ENCODE peak calls at places on chromosome 13, in four cellular contexts. One of them, this sample, is unnamed.

GRCh38 chr13:109773276-109773675 is 13.1 kb downstream of the IRS2 start:
- DNase-seq in H9: no peak
- DNase-seq in PC-9: peak; percentile 85
- DNase-seq in colonic mucosa: no peak
- DNase-seq in this sample: peak; percentile 67

GRCh38 chr13:44040754-44041100 is 161.0 kb downstream of the LACC1 start:
- DNase-seq in H9: no peak
- DNase-seq in PC-9: no peak
- DNase-seq in colonic mucosa: no peak
- DNase-seq in this sample: no peak

GRCh38 chr13:44972956-44973581 is 16.2 kb downstream of the NUFIP1 start:
- DNase-seq in H9: no peak
- DNase-seq in PC-9: no peak
- DNase-seq in colonic mucosa: no peak
- DNase-seq in this sample: peak; percentile 53

GRCh38 chr13:44231786-44232516 is 141.7 kb upstream of the SERP2 start:
- DNase-seq in H9: peak; percentile 89
- DNase-seq in PC-9: peak; percentile 98
- DNase-seq in colonic mucosa: peak; percentile 86
- DNase-seq in this sample: peak; percentile 99

GRCh38 chr13:46051958-46052313 is 610 bp downstream of the ZC3H13 start:
- DNase-seq in H9: no peak
- DNase-seq in PC-9: no peak
- DNase-seq in colonic mucosa: no peak
- DNase-seq in this sample: no peak

GRCh38 chr13:44713793-44714469 is 137.8 kb upstream of the TSC22D1 start:
- DNase-seq in H9: peak; percentile 45
- DNase-seq in PC-9: peak; percentile 93
- DNase-seq in colonic mucosa: no peak
- DNase-seq in this sample: peak; percentile 88

GRCh38 chr13:98454389-98454881 is 122.5 kb downstream of the STK24 start:
- DNase-seq in H9: no peak
- DNase-seq in PC-9: no peak
- DNase-seq in colonic mucosa: no peak
- DNase-seq in this sample: peak; percentile 64

GRCh38 chr13:97535619-97536018 is 101.7 kb downstream of the RAP2A start:
- DNase-seq in H9: no peak
- DNase-seq in PC-9: peak; percentile 33
- DNase-seq in colonic mucosa: no peak
- DNase-seq in this sample: no peak

GRCh38 chr13:37277435-37278144 is 172.1 kb upstream of the CSNK1A1L start:
- DNase-seq in H9: no peak
- DNase-seq in PC-9: no peak
- DNase-seq in colonic mucosa: no peak
- DNase-seq in this sample: peak; percentile 70

GRCh38 chr13:38308736-38309135 is 40.9 kb upstream of the UFM1 start:
- DNase-seq in H9: no peak
- DNase-seq in PC-9: peak; percentile 96
- DNase-seq in colonic mucosa: no peak
- DNase-seq in this sample: peak; percentile 83

GRCh38 chr13:97848886-97849285 is 104.6 kb upstream of the IPO5 start:
- DNase-seq in H9: no peak
- DNase-seq in PC-9: no peak
- DNase-seq in colonic mucosa: no peak
- DNase-seq in this sample: no peak

GRCh38 chr13:73090116-73090811 is 31.5 kb downstream of the KLF5 start:
- DNase-seq in H9: peak; percentile 87
- DNase-seq in PC-9: peak; percentile 80
- DNase-seq in colonic mucosa: peak; percentile 81
- DNase-seq in this sample: peak; percentile 93

GRCh38 chr13:78022164-78022877 is 103.7 kb upstream of the EDNRB start:
- DNase-seq in H9: no peak
- DNase-seq in PC-9: no peak
- DNase-seq in colonic mucosa: peak; percentile 19
- DNase-seq in this sample: peak; percentile 41

GRCh38 chr13:89726690-89727435 is 1620.6 kb upstream of the MIR17HG start:
- DNase-seq in H9: no peak
- DNase-seq in PC-9: no peak
- DNase-seq in colonic mucosa: no peak
- DNase-seq in this sample: peak; percentile 92

GRCh38 chr13:110925023-110925608 is 10.2 kb upstream of the ANKRD10 start:
- DNase-seq in H9: peak; percentile 60
- DNase-seq in PC-9: no peak
- DNase-seq in colonic mucosa: no peak
- DNase-seq in this sample: no peak
- TF ChIP-seq CTCF in H9: peak; percentile 74
- TF ChIP-seq CTCF in PC-9: no peak
- TF ChIP-seq CTCF in colonic mucosa: no peak
- TF ChIP-seq CTCF in this sample: no peak

GRCh38 chr13:28569886-28570285 is 75.0 kb upstream of the FLT1 start:
- DNase-seq in H9: no peak
- DNase-seq in PC-9: no peak
- DNase-seq in colonic mucosa: no peak
- DNase-seq in this sample: no peak

GRCh38 chr13:28566283-28566682 is 71.4 kb upstream of the FLT1 start:
- DNase-seq in H9: no peak
- DNase-seq in PC-9: no peak
- DNase-seq in colonic mucosa: no peak
- DNase-seq in this sample: no peak

GRCh38 chr13:28566891-28567290 is 72.0 kb upstream of the FLT1 start:
- DNase-seq in H9: no peak
- DNase-seq in PC-9: no peak
- DNase-seq in colonic mucosa: no peak
- DNase-seq in this sample: no peak

GRCh38 chr13:28564030-28564429 is 69.1 kb upstream of the FLT1 start:
- DNase-seq in H9: no peak
- DNase-seq in PC-9: peak; percentile 69
- DNase-seq in colonic mucosa: peak; percentile 80
- DNase-seq in this sample: no peak

GRCh38 chr13:28568286-28568685 is 73.4 kb upstream of the FLT1 start:
- DNase-seq in H9: no peak
- DNase-seq in PC-9: no peak
- DNase-seq in colonic mucosa: peak; percentile 37
- DNase-seq in this sample: no peak
- TF ChIP-seq CTCF in H9: no peak
- TF ChIP-seq CTCF in PC-9: no peak
- TF ChIP-seq CTCF in colonic mucosa: no peak
- TF ChIP-seq CTCF in this sample: no peak

DNA sequence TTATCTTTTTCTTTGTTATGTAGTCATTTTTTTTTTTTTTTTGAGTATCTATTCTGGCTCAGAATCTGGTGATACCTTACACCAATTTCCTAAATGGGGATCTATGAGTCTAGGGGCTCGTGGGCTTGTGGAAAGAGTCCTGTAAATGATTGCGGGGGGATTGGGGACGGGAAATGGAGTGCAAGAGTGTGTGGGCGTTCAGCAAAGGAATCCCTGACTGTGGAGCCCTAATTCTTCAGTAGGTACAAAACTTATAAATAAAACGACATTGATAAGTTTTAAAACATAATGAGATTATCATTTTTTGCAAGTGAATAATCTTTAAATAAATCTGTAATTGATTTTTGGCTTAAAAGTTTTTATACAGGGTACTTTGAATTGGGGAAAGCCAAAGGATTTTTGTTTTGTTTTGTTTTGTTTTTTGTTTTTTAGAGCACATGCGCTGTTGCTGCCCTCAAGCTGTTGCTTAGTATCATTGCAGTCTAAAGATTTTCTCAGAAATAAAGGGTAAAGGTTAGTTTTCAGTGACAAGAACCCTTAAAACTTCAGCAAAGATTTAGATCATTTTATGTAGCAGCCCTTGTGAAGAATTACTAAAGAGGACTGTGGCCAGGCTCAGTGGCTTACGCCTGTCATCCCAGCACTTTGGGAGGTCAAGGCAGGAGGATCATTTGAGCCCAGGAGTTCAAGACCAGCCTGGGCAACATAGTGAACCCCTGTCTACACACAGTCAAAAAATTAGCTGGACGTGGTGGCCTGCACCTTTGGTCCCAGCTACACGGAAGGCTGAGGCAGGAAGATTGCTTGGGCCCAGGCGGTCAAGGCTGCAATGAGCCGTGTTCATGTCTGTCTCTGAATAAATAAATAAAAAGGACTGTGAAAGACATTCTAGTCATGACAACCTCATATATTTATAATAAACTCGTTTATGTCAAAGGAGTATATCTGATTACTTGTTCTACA is 1.7 kb downstream of the ERCC5 start:
- DNase-seq in H9: no peak
- DNase-seq in PC-9: no peak
- DNase-seq in colonic mucosa: no peak
- DNase-seq in this sample: peak; percentile 51
- TF ChIP-seq CTCF in H9: peak; percentile 74
- TF ChIP-seq CTCF in PC-9: peak; percentile 92
- TF ChIP-seq CTCF in colonic mucosa: peak; percentile 72
- TF ChIP-seq CTCF in this sample: peak; percentile 61

GRCh38 chr13:53206455-53206854 is 177.8 kb downstream of the OLFM4 start:
- DNase-seq in H9: no peak
- DNase-seq in PC-9: no peak
- DNase-seq in colonic mucosa: no peak
- DNase-seq in this sample: peak; percentile 32
- TF ChIP-seq CTCF in H9: peak; percentile 76
- TF ChIP-seq CTCF in PC-9: peak; percentile 62
- TF ChIP-seq CTCF in colonic mucosa: peak; percentile 24
- TF ChIP-seq CTCF in this sample: peak; percentile 43

GRCh38 chr13:75904012-75904411 is 267.9 kb downstream of the LMO7 start:
- DNase-seq in H9: no peak
- DNase-seq in PC-9: no peak
- DNase-seq in colonic mucosa: no peak
- DNase-seq in this sample: no peak

GRCh38 chr13:75908137-75908536 is 272.0 kb downstream of the LMO7 start:
- DNase-seq in H9: no peak
- DNase-seq in PC-9: no peak
- DNase-seq in colonic mucosa: peak; percentile 21
- DNase-seq in this sample: peak; percentile 5

GRCh38 chr13:75902166-75903104 is 266.3 kb downstream of the LMO7 start:
- DNase-seq in H9: no peak
- DNase-seq in PC-9: no peak
- DNase-seq in colonic mucosa: no peak
- DNase-seq in this sample: no peak

GRCh38 chr13:75907044-75907443 is 270.9 kb downstream of the LMO7 start:
- DNase-seq in H9: no peak
- DNase-seq in PC-9: no peak
- DNase-seq in colonic mucosa: no peak
- DNase-seq in this sample: no peak

DNA sequence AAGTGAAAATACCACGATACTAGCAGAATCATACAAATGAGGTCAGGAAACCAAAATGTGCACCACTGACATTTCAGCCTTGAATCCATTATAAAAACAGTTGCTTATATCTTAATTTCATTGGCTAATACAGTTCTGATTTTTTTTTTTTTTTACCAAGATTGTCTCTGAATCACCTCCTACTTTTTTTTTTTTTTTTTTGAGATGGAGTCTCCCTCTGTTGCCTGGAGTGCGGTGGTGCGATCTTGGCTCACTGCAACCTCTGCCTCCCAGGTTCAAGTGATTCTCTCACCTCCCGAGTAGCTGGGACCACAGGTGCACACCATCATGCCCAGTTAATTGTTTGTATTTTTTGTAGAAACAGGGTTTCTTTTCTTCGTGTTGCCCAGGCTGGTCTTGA is 270.2 kb downstream of the LMO7 start:
- DNase-seq in H9: no peak
- DNase-seq in PC-9: no peak
- DNase-seq in colonic mucosa: no peak
- DNase-seq in this sample: peak; percentile 2
- TF ChIP-seq CTCF in H9: peak; percentile 48
- TF ChIP-seq CTCF in PC-9: no peak
- TF ChIP-seq CTCF in colonic mucosa: no peak
- TF ChIP-seq CTCF in this sample: no peak

GRCh38 chr13:60134376-60134775 is 29.4 kb downstream of the DIAPH3 start:
- DNase-seq in H9: peak; percentile 52
- DNase-seq in PC-9: no peak
- DNase-seq in colonic mucosa: no peak
- DNase-seq in this sample: no peak
- TF ChIP-seq CTCF in H9: peak; percentile 57
- TF ChIP-seq CTCF in PC-9: no peak
- TF ChIP-seq CTCF in colonic mucosa: no peak
- TF ChIP-seq CTCF in this sample: no peak

DNA sequence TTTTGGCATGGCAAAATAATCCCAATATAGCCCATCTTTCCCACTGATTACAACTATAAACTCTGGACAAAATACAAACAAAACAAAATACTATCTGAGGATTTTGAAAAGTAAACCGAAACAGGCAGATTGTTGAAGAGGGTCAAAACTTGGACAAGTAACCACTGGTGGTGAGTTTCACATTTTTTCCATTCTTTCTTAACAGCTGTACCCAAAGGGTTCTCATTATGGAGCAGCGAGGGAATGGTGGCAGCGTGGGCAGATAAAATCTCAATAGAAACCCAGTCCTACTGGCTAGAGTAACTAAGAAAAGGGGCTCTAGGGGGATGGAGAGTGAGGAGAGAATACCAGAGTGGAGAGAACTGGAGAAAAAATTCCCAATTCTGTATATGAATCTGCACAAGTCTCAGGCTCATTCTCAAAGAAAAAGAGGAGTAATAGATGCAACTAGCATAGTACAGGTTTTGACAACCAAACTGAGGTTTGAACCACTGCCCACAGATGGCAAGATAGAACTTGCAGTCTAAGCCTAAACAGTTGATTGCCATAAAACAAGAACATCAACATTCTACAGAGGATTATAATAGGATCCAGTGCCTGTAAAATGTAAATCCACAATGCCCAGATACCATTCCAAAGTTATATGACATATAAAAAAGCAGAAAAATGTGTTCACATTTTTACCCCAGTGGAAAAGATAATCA is 284.5 kb downstream of the KCNRG start:
- DNase-seq in H9: no peak
- DNase-seq in PC-9: no peak
- DNase-seq in colonic mucosa: no peak
- DNase-seq in this sample: no peak
- TF ChIP-seq CTCF in H9: no peak
- TF ChIP-seq CTCF in PC-9: no peak
- TF ChIP-seq CTCF in colonic mucosa: no peak
- TF ChIP-seq CTCF in this sample: no peak